ENCODE peak calls at places on chromosomes 11 and 22, in eight cellular contexts. E, S, T, P, K, V, O and C are unnamed samples.

GRCh38 chr11:118930152-118930712 is 4.5 kb upstream of the BCL9L start:
- DNase-seq in K (peak), E (peak), O (peak), S (peak), T (peak), P (peak), V (peak), C (peak)

GRCh38 chr11:91293119-91293518 is 931.5 kb upstream of the FAT3 start:
- DNase-seq in S (no peak), O (no peak), E (no peak), V (no peak), P (no peak), K (no peak), T (no peak), C (no peak)

GRCh38 chr22:48192920-48193319 is 1430.5 kb downstream of the TBC1D22A start:
- DNase-seq in E (no peak), P (no peak), S (no peak), T (no peak), O (no peak), K (no peak), V (no peak), C (no peak)

GRCh38 chr11:78802058-78802633 is 227.5 kb upstream of the NARS2 start:
- DNase-seq in T (peak), E (no peak), S (no peak), V (no peak), P (no peak), O (peak), K (no peak), C (peak)

GRCh38 chr11:71396548-71397123 is 51.6 kb downstream of the DHCR7 start:
- DNase-seq in O (no peak), T (no peak), K (no peak), V (no peak), P (no peak), S (no peak), E (no peak), C (no peak)

GRCh38 chr11:86513746-86514373 is 139.2 kb downstream of the CCDC81 start:
- DNase-seq in T (no peak), O (no peak), E (no peak), K (peak), S (no peak), P (peak), V (no peak), C (no peak)

GRCh38 chr11:100622404-100622803 is 64.7 kb upstream of the ARHGAP42 start:
- DNase-seq in E (no peak), P (no peak), V (no peak), O (no peak), T (no peak), S (no peak), K (no peak), C (no peak)

GRCh38 chr22:50739894-50740293 is 1.9 kb downstream of the ACR start:
- DNase-seq in K (no peak), T (no peak), V (peak), E (no peak), O (no peak), S (no peak), P (no peak), C (no peak)

GRCh38 chr22:38788417-38788816 is 5.5 kb downstream of the DNAL4 start:
- DNase-seq in P (no peak), S (no peak), O (no peak), E (no peak), T (peak), V (peak), K (peak), C (peak)

GRCh38 chr11:118609380-118610219 is 2.2 kb downstream of the PHLDB1 start:
- DNase-seq in P (peak), V (no peak), O (no peak), K (peak), E (peak), S (no peak), T (no peak), C (no peak)

GRCh38 chr11:12274056-12274455 is 103.3 kb upstream of the PARVA start:
- DNase-seq in S (no peak), K (no peak), P (no peak), T (peak), E (no peak), V (no peak), O (no peak), C (no peak)

GRCh38 chr11:98679673-98680072 is 341.1 kb upstream of the CNTN5 start:
- DNase-seq in O (peak), E (no peak), K (no peak), P (no peak), V (no peak), T (no peak), S (no peak), C (no peak)

GRCh38 chr11:120133216-120134105 is 4.5 kb downstream of the TRIM29 start:
- DNase-seq in K (no peak), P (no peak), E (no peak), V (peak), T (no peak), S (no peak), O (no peak), C (no peak)

GRCh38 chr11:29282088-29282487 is 734.7 kb downstream of the KCNA4 start:
- DNase-seq in O (no peak), V (no peak), E (no peak), T (peak), S (no peak), K (peak), P (no peak), C (peak)

GRCh38 chr11:46879056-46879585 is 33.0 kb upstream of the CKAP5 start:
- DNase-seq in E (no peak), V (no peak), T (no peak), S (no peak), P (no peak), O (no peak), K (no peak), C (no peak)

GRCh38 chr11:104897891-104898684 is at the start of gene CASP12:
- DNase-seq in K (no peak), T (no peak), S (no peak), O (no peak), E (no peak), V (no peak), P (no peak), C (no peak)

GRCh38 chr11:57031541-57031940 is 42.8 kb downstream of the OR5AK2 start:
- DNase-seq in O (no peak), T (no peak), P (no peak), K (no peak), V (no peak), S (no peak), E (no peak), C (no peak)

GRCh38 chr22:49553518-49554295 is 274.0 kb downstream of the BRD1 start:
- DNase-seq in T (no peak), K (no peak), S (no peak), V (peak), P (no peak), E (no peak), O (no peak), C (no peak)